ENCODE peak calls at places on chromosomes 5 and 9, in eight cellular contexts. A, Q, I, Y, T, K, H and D are unnamed samples. For H3K27me3, the result is how much of the 10 kb centered on the place peaks cover.

GRCh38 chr9:96176901-96177718 is 124.9 kb downstream of the HSD17B3 start:
- DNase-seq in A (no peak), Q (peak), I (no peak), Y (no peak), T (peak), K (no peak), H (no peak), D (no peak)

GRCh38 chr9:76756273-76756650 is 8.0 kb upstream of the PCA3 start:
- DNase-seq in A (no peak), Q (peak), I (peak), Y (no peak), T (peak), K (peak), H (peak), D (peak)

GRCh38 chr9:127418037-127418471 is 6.1 kb upstream of the ZNF79 start:
- DNase-seq in A (no peak), Q (no peak), I (no peak), Y (no peak), T (peak), K (no peak), H (no peak), D (peak)

GRCh38 chr9:76619645-76620044 is 144.6 kb upstream of the PCA3 start:
- DNase-seq in A (no peak), Q (no peak), I (no peak), Y (no peak), T (no peak), K (no peak), H (no peak), D (no peak)

GRCh38 chr5:147464211-147464610 is 45.7 kb downstream of the DPYSL3 start:
- DNase-seq in A (no peak), Q (no peak), I (peak), Y (no peak), T (no peak), K (peak), H (peak), D (peak)

GRCh38 chr5:50595199-50595598 is 71.2 kb upstream of the PARP8 start:
- DNase-seq in A (no peak), Q (no peak), I (peak), Y (no peak), T (no peak), K (no peak), H (no peak), D (no peak)

GRCh38 chr5:58122993-58123392 is 336.9 kb downstream of the PLK2 start:
- DNase-seq in A (no peak), Q (no peak), I (no peak), Y (no peak), T (no peak), K (no peak), H (no peak), D (no peak)

GRCh38 chr5:52988335-52989024 is 672 bp upstream of the ITGA2 start:
- DNase-seq in A (no peak), Q (no peak), I (no peak), Y (no peak), T (no peak), K (no peak), H (no peak), D (no peak)

GRCh38 chr5:1011226-1011631 is 2.6 kb downstream of the NKD2 start:
- DNase-seq in A (no peak), Q (peak), I (no peak), Y (no peak), T (peak), K (peak), H (no peak), D (peak)

GRCh38 chr5:155651-156410 is 35.5 kb upstream of the LRRC14B start:
- DNase-seq in A (no peak), Q (peak), I (no peak), Y (no peak), T (peak), K (no peak), H (no peak), D (no peak)

GRCh38 chr5:11642398-11642797 is 261.8 kb downstream of the CTNND2 start:
- DNase-seq in A (no peak), Q (no peak), I (no peak), Y (no peak), T (no peak), K (no peak), H (no peak), D (no peak)

GRCh38 chr5:142692280-142692775 is 6.4 kb upstream of the FGF1 start:
- DNase-seq in A (no peak), Q (no peak), I (no peak), Y (no peak), T (no peak), K (no peak), H (no peak), D (no peak)

GRCh38 chr5:176716320-176716719 is 69.0 kb downstream of the TSPAN17 start:
- DNase-seq in A (no peak), Q (no peak), I (peak), Y (no peak), T (no peak), K (no peak), H (no peak), D (peak)

GRCh38 chr9:21836437-21837161 is 34.2 kb downstream of the MTAP start:
- DNase-seq in A (no peak), Q (no peak), I (peak), Y (no peak), T (no peak), K (no peak), H (no peak), D (no peak)

GRCh38 chr5:144087576-144087975 is 82.9 kb downstream of the YIPF5 start:
- DNase-seq in A (no peak), Q (no peak), I (no peak), Y (no peak), T (no peak), K (no peak), H (no peak), D (no peak)

GRCh38 chr5:74126294-74126693 is 500.3 kb downstream of the ARHGEF28 start:
- DNase-seq in A (no peak), Q (no peak), I (no peak), Y (no peak), T (no peak), K (no peak), H (no peak), D (no peak)

GRCh38 chr5:95555553-95555952 is 652 bp downstream of the ARSK start:
- DNase-seq in A (no peak), Q (no peak), I (peak), Y (no peak), T (no peak), K (no peak), H (no peak), D (no peak)

GRCh38 chr9:130849356-130849755 is 14.3 kb downstream of the ABL1 start:
- DNase-seq in A (no peak), Q (no peak), I (no peak), Y (no peak), T (no peak), K (no peak), H (no peak), D (no peak)

GRCh38 chr5:123089572-123089970 is 530 bp downstream of the PRDM6 start:
- DNase-seq in A (no peak), Q (no peak), I (peak), Y (no peak), T (no peak), K (peak), H (no peak), D (no peak)

GRCh38 chr5:65760504-65761275 is 38.7 kb downstream of the NLN start:
- DNase-seq in A (no peak), Q (peak), I (peak), Y (no peak), T (no peak), K (peak), H (peak), D (no peak)
- TF ChIP-seq CTCF in A (no peak), Q (no peak), I (no peak), Y (no peak), T (no peak), K (no peak), H (peak), D (no peak)

GRCh38 chr5:154758977-154759376 is 3.8 kb downstream of the LARP1 start:
- DNase-seq in A (no peak), Q (no peak), I (no peak), Y (no peak), T (no peak), K (no peak), H (no peak), D (no peak)
- H3K4me3 ChIP-seq in A (no peak), Q (no peak), I (no peak), Y (no peak), T (no peak), K (no peak), H (no peak), D (peak)

DNA sequence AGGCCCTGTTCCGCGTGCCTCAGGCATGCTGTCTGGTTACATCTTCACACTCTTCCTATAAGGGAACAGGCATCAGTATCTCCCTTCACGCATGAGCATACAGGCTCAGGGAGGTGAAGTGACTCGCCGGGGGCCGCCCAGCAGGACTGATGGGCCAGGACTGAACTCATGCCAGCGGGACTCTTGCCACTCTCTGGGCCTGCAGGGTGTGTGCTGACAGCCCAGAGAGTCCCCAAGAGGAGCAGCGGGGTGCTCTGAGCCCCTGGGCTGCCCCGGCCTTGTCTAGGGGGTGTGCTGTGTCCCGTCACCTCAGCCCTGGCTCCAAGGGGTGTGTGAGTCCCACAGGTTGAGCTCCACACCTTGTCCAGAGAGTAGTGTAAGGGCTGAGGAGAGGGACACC is 9.9 kb downstream of the KCNT1 start:
- DNase-seq in A (no peak), Q (no peak), I (no peak), Y (no peak), T (no peak), K (no peak), H (no peak), D (no peak)
- H3K27me3 ChIP-seq in A (under half), Q (under half), I (under half), Y (under half), T (under half), K (under half), H (under half), D (under half)

GRCh38 chr9:2243666-2244555 is 228.8 kb downstream of the SMARCA2 start:
- DNase-seq in A (no peak), Q (no peak), I (no peak), Y (no peak), T (no peak), K (no peak), H (no peak), D (no peak)
- TF ChIP-seq CTCF in A (no peak), Q (no peak), I (no peak), Y (no peak), T (no peak), K (no peak), H (no peak), D (no peak)

GRCh38 chr5:5181650-5182324 is 41.7 kb downstream of the ADAMTS16 start:
- DNase-seq in A (no peak), Q (no peak), I (no peak), Y (no peak), T (no peak), K (no peak), H (no peak), D (no peak)
- H3K4me3 ChIP-seq in A (no peak), Q (no peak), I (no peak), Y (no peak), T (no peak), K (no peak), H (no peak), D (no peak)

GRCh38 chr5:181108578-181109165 is 22.3 kb downstream of the OR2V1 start:
- DNase-seq in A (no peak), Q (no peak), I (no peak), Y (no peak), T (no peak), K (no peak), H (no peak), D (no peak)
- H3K27me3 ChIP-seq in A (under half), Q (under half), I (under half), Y (under half), T (under half), K (under half), H (under half), D (under half)